ENCODE peak calls at places on chromosome 3, in ten cellular contexts. I is CD4-positive, alpha-beta T cell; A is activated effector memory CD4-positive, alpha-beta T cell treated with Interleukin-2 at 50 U/mL for 16 hours; H is globus pallidus; D is GM18507; O is fibroblast of lung; X is natural killer cell; M is neural crest cell; S is AG08395; F is mesothelial cell of epicardium. V is an unnamed sample.

GRCh38 chr3:166554006-166554405 is 716.8 kb upstream of the BCHE start:
- DNase-seq in I (no peak), A (no peak), H (no peak), D (no peak), O (peak), X (no peak), M (no peak), S (no peak), F (no peak), V (no peak)

GRCh38 chr3:71846189-71846588 is 61.2 kb upstream of the PROK2 start:
- DNase-seq in I (no peak), A (no peak), H (no peak), D (no peak), O (no peak), X (no peak), M (no peak), S (no peak), F (no peak), V (no peak)

GRCh38 chr3:168476360-168476980 is 380.7 kb upstream of the GOLIM4 start:
- DNase-seq in I (no peak), A (no peak), H (no peak), D (no peak), O (no peak), X (no peak), M (no peak), S (no peak), F (no peak), V (no peak)

GRCh38 chr3:151604941-151605340 is 128.8 kb upstream of the AADACL2 start:
- DNase-seq in I (no peak), A (no peak), H (no peak), D (no peak), O (peak), X (no peak), M (no peak), S (no peak), F (no peak), V (no peak)

GRCh38 chr3:60770532-60770931 is 480.7 kb downstream of the FHIT start:
- DNase-seq in I (no peak), A (no peak), H (no peak), D (no peak), O (no peak), X (no peak), M (no peak), S (no peak), F (no peak), V (no peak)

GRCh38 chr3:125245521-125245920 is 33.0 kb upstream of the SLC12A8 start:
- DNase-seq in I (no peak), A (no peak), H (no peak), D (no peak), O (no peak), X (no peak), M (no peak), S (no peak), F (no peak), V (peak)

GRCh38 chr3:120214161-120214560 is 70.9 kb downstream of the GPR156 start:
- DNase-seq in I (no peak), A (no peak), H (no peak), D (no peak), O (no peak), X (no peak), M (no peak), S (no peak), F (no peak), V (peak)

GRCh38 chr3:127035672-127036071 is 52.8 kb downstream of the PLXNA1 start:
- DNase-seq in I (no peak), A (no peak), H (no peak), D (no peak), O (peak), X (no peak), M (no peak), S (peak), F (no peak), V (peak)

GRCh38 chr3:111315911-111316310 is 226.1 kb upstream of the CD96 start:
- DNase-seq in I (no peak), A (no peak), H (no peak), D (no peak), O (peak), X (no peak), M (no peak), S (peak), F (no peak), V (peak)

GRCh38 chr3:152204218-152204617 is 64.5 kb upstream of the MBNL1 start:
- DNase-seq in I (no peak), A (no peak), H (no peak), D (no peak), O (no peak), X (no peak), M (no peak), S (no peak), F (no peak), V (no peak)

GRCh38 chr3:146177986-146178385 is 17.0 kb upstream of the PLOD2 start:
- DNase-seq in I (no peak), A (no peak), H (no peak), D (no peak), O (no peak), X (no peak), M (no peak), S (no peak), F (no peak), V (no peak)

GRCh38 chr3:100144255-100144866 is 30.1 kb upstream of the FILIP1L start:
- DNase-seq in I (no peak), A (no peak), H (no peak), D (no peak), O (no peak), X (no peak), M (no peak), S (no peak), F (no peak), V (no peak)

GRCh38 chr3:189334064-189334920 is 162.5 kb downstream of the TPRG1 start:
- DNase-seq in I (no peak), A (no peak), H (no peak), D (no peak), O (no peak), X (no peak), M (no peak), S (peak), F (no peak), V (peak)

GRCh38 chr3:16253601-16254000 is 11.1 kb downstream of the DPH3 start:
- DNase-seq in I (no peak), A (no peak), H (peak), D (no peak), O (peak), X (no peak), M (no peak), S (no peak), F (no peak), V (no peak)

GRCh38 chr3:10942806-10943205 is 49.7 kb upstream of the SLC6A1 start:
- DNase-seq in I (no peak), A (no peak), H (no peak), D (no peak), O (no peak), X (no peak), M (no peak), S (no peak), F (no peak), V (no peak)

GRCh38 chr3:43155464-43156121 is 49.7 kb upstream of the POMGNT2 start:
- DNase-seq in I (no peak), A (no peak), H (peak), D (no peak), O (peak), X (no peak), M (peak), S (peak), F (peak), V (peak)

GRCh38 chr3:138472141-138472825 is 37.9 kb downstream of the ESYT3 start:
- DNase-seq in I (no peak), A (no peak), H (no peak), D (no peak), O (no peak), X (no peak), M (no peak), S (no peak), F (no peak), V (no peak)

GRCh38 chr3:182258538-182259177 is 534.6 kb upstream of the ATP11B start:
- DNase-seq in I (no peak), A (no peak), H (peak), D (no peak), O (peak), X (no peak), M (no peak), S (no peak), F (no peak), V (peak)

GRCh38 chr3:47133641-47134040 is 30.3 kb downstream of the SETD2 start:
- DNase-seq in I (no peak), A (no peak), H (no peak), D (no peak), O (no peak), X (no peak), M (no peak), S (no peak), F (no peak), V (no peak)

GRCh38 chr3:32177702-32178198 is 60.7 kb upstream of the CMTM8 start:
- DNase-seq in I (peak), A (peak), H (peak), D (no peak), O (peak), X (no peak), M (peak), S (peak), F (no peak), V (peak)